ENCODE peak calls at places on chromosome 12, in eight cellular contexts. One of them, this sample, is unnamed. For H3K36me3, the result is how much of the 10 kb centered on the place peaks cover.

GRCh38 chr12:130031571-130032189 is 127.9 kb upstream of the TMEM132D start:
- DNase-seq in CD8-positive, alpha-beta T cell: peak
- DNase-seq in CD4-positive, CD25-positive, alpha-beta regulatory T cell: no peak
- DNase-seq in Karpas-422: peak
- DNase-seq in RWPE2: no peak
- DNase-seq in psoas muscle: peak
- DNase-seq in effector memory CD4-positive, alpha-beta T cell: no peak
- DNase-seq in prostate gland: no peak
- DNase-seq in this sample: no peak

GRCh38 chr12:113056631-113057488 is at the start of gene DTX1:
- DNase-seq in CD8-positive, alpha-beta T cell: peak
- DNase-seq in CD4-positive, CD25-positive, alpha-beta regulatory T cell: peak
- DNase-seq in Karpas-422: peak
- DNase-seq in psoas muscle: peak
- DNase-seq in effector memory CD4-positive, alpha-beta T cell: peak
- DNase-seq in RWPE2: no peak
- DNase-seq in prostate gland: no peak
- DNase-seq in this sample: no peak

GRCh38 chr12:48586361-48586760 is 16.5 kb upstream of the LALBA start:
- DNase-seq in CD4-positive, CD25-positive, alpha-beta regulatory T cell: no peak
- DNase-seq in Karpas-422: no peak
- DNase-seq in RWPE2: no peak
- DNase-seq in psoas muscle: no peak
- DNase-seq in CD8-positive, alpha-beta T cell: no peak
- DNase-seq in effector memory CD4-positive, alpha-beta T cell: no peak
- DNase-seq in prostate gland: no peak
- DNase-seq in this sample: no peak

GRCh38 chr12:95147836-95148235 is 69.4 kb downstream of the FGD6 start:
- DNase-seq in CD4-positive, CD25-positive, alpha-beta regulatory T cell: no peak
- DNase-seq in RWPE2: no peak
- DNase-seq in psoas muscle: no peak
- DNase-seq in CD8-positive, alpha-beta T cell: no peak
- DNase-seq in Karpas-422: no peak
- DNase-seq in prostate gland: no peak
- DNase-seq in effector memory CD4-positive, alpha-beta T cell: no peak
- DNase-seq in this sample: no peak

GRCh38 chr12:89817501-89818226 is 109.0 kb upstream of the ATP2B1 start:
- DNase-seq in CD8-positive, alpha-beta T cell: no peak
- DNase-seq in CD4-positive, CD25-positive, alpha-beta regulatory T cell: no peak
- DNase-seq in effector memory CD4-positive, alpha-beta T cell: no peak
- DNase-seq in RWPE2: no peak
- DNase-seq in Karpas-422: no peak
- DNase-seq in psoas muscle: no peak
- DNase-seq in prostate gland: no peak
- DNase-seq in this sample: no peak

GRCh38 chr12:71415336-71416231 is 24.0 kb upstream of the LGR5 start:
- DNase-seq in RWPE2: no peak
- DNase-seq in prostate gland: peak
- DNase-seq in CD8-positive, alpha-beta T cell: no peak
- DNase-seq in psoas muscle: no peak
- DNase-seq in effector memory CD4-positive, alpha-beta T cell: no peak
- DNase-seq in CD4-positive, CD25-positive, alpha-beta regulatory T cell: no peak
- DNase-seq in Karpas-422: peak
- DNase-seq in this sample: no peak

GRCh38 chr12:106301611-106302321 is 767 bp upstream of the TCP11L2 start:
- DNase-seq in prostate gland: peak
- DNase-seq in psoas muscle: peak
- DNase-seq in effector memory CD4-positive, alpha-beta T cell: peak
- DNase-seq in RWPE2: no peak
- DNase-seq in CD8-positive, alpha-beta T cell: peak
- DNase-seq in CD4-positive, CD25-positive, alpha-beta regulatory T cell: peak
- DNase-seq in Karpas-422: peak
- DNase-seq in this sample: peak

GRCh38 chr12:9391751-9392240 is 183.6 kb upstream of the PZP start:
- DNase-seq in CD4-positive, CD25-positive, alpha-beta regulatory T cell: no peak
- DNase-seq in psoas muscle: no peak
- DNase-seq in CD8-positive, alpha-beta T cell: no peak
- DNase-seq in effector memory CD4-positive, alpha-beta T cell: no peak
- DNase-seq in prostate gland: no peak
- DNase-seq in RWPE2: no peak
- DNase-seq in Karpas-422: no peak
- DNase-seq in this sample: no peak

GRCh38 chr12:10170199-10170598 is 1.7 kb downstream of the OLR1 start:
- DNase-seq in CD4-positive, CD25-positive, alpha-beta regulatory T cell: no peak
- DNase-seq in Karpas-422: no peak
- DNase-seq in psoas muscle: no peak
- DNase-seq in RWPE2: no peak
- DNase-seq in prostate gland: no peak
- DNase-seq in CD8-positive, alpha-beta T cell: no peak
- DNase-seq in effector memory CD4-positive, alpha-beta T cell: no peak
- DNase-seq in this sample: no peak

GRCh38 chr12:109385339-109386078 is 37.8 kb downstream of the MYO1H start:
- DNase-seq in Karpas-422: peak
- DNase-seq in CD4-positive, CD25-positive, alpha-beta regulatory T cell: no peak
- DNase-seq in psoas muscle: peak
- DNase-seq in RWPE2: no peak
- DNase-seq in effector memory CD4-positive, alpha-beta T cell: no peak
- DNase-seq in prostate gland: no peak
- DNase-seq in CD8-positive, alpha-beta T cell: no peak
- DNase-seq in this sample: no peak

GRCh38 chr12:41970744-41971143 is 173.9 kb downstream of the GXYLT1 start:
- DNase-seq in psoas muscle: no peak
- DNase-seq in prostate gland: no peak
- DNase-seq in CD4-positive, CD25-positive, alpha-beta regulatory T cell: no peak
- DNase-seq in Karpas-422: no peak
- DNase-seq in RWPE2: no peak
- DNase-seq in effector memory CD4-positive, alpha-beta T cell: no peak
- DNase-seq in CD8-positive, alpha-beta T cell: no peak
- DNase-seq in this sample: no peak

GRCh38 chr12:29710104-29710503 is 73.6 kb downstream of the TMTC1 start:
- DNase-seq in Karpas-422: peak
- DNase-seq in CD8-positive, alpha-beta T cell: no peak
- DNase-seq in CD4-positive, CD25-positive, alpha-beta regulatory T cell: no peak
- DNase-seq in psoas muscle: peak
- DNase-seq in prostate gland: no peak
- DNase-seq in RWPE2: no peak
- DNase-seq in effector memory CD4-positive, alpha-beta T cell: no peak
- DNase-seq in this sample: no peak

GRCh38 chr12:14454098-14454907 is 88.8 kb downstream of the ATF7IP start:
- DNase-seq in effector memory CD4-positive, alpha-beta T cell: no peak
- DNase-seq in prostate gland: no peak
- DNase-seq in CD8-positive, alpha-beta T cell: no peak
- DNase-seq in CD4-positive, CD25-positive, alpha-beta regulatory T cell: no peak
- DNase-seq in Karpas-422: peak
- DNase-seq in psoas muscle: no peak
- DNase-seq in RWPE2: no peak
- DNase-seq in this sample: no peak

GRCh38 chr12:24730461-24730896 is 218.4 kb downstream of the BCAT1 start:
- DNase-seq in effector memory CD4-positive, alpha-beta T cell: no peak
- DNase-seq in RWPE2: no peak
- DNase-seq in prostate gland: no peak
- DNase-seq in CD4-positive, CD25-positive, alpha-beta regulatory T cell: no peak
- DNase-seq in Karpas-422: peak
- DNase-seq in psoas muscle: no peak
- DNase-seq in CD8-positive, alpha-beta T cell: no peak
- DNase-seq in this sample: no peak

GRCh38 chr12:51023625-51024395 is 2.4 kb downstream of the SLC11A2 start:
- DNase-seq in RWPE2: no peak
- DNase-seq in effector memory CD4-positive, alpha-beta T cell: no peak
- DNase-seq in CD8-positive, alpha-beta T cell: no peak
- DNase-seq in Karpas-422: no peak
- DNase-seq in CD4-positive, CD25-positive, alpha-beta regulatory T cell: no peak
- DNase-seq in prostate gland: no peak
- DNase-seq in psoas muscle: no peak
- DNase-seq in this sample: no peak

GRCh38 chr12:108332791-108333382 is 6.2 kb downstream of the CMKLR1 start:
- DNase-seq in CD4-positive, CD25-positive, alpha-beta regulatory T cell: no peak
- DNase-seq in prostate gland: no peak
- DNase-seq in Karpas-422: no peak
- DNase-seq in CD8-positive, alpha-beta T cell: no peak
- DNase-seq in psoas muscle: peak
- DNase-seq in effector memory CD4-positive, alpha-beta T cell: no peak
- DNase-seq in RWPE2: peak
- DNase-seq in this sample: peak

GRCh38 chr12:3106564-3106963 is 29.4 kb downstream of the TSPAN9 start:
- DNase-seq in CD8-positive, alpha-beta T cell: no peak
- DNase-seq in prostate gland: no peak
- DNase-seq in Karpas-422: no peak
- DNase-seq in RWPE2: no peak
- DNase-seq in effector memory CD4-positive, alpha-beta T cell: no peak
- DNase-seq in CD4-positive, CD25-positive, alpha-beta regulatory T cell: no peak
- DNase-seq in psoas muscle: no peak
- DNase-seq in this sample: no peak

GRCh38 chr12:26961803-26962202 is 23.5 kb downstream of the FGFR1OP2 start:
- DNase-seq in psoas muscle: no peak
- DNase-seq in CD8-positive, alpha-beta T cell: no peak
- DNase-seq in effector memory CD4-positive, alpha-beta T cell: no peak
- DNase-seq in CD4-positive, CD25-positive, alpha-beta regulatory T cell: no peak
- DNase-seq in Karpas-422: no peak
- DNase-seq in prostate gland: no peak
- DNase-seq in RWPE2: no peak
- DNase-seq in this sample: no peak

GRCh38 chr12:26966842-26967241 is 28.6 kb downstream of the FGFR1OP2 start:
- DNase-seq in Karpas-422: no peak
- DNase-seq in CD8-positive, alpha-beta T cell: no peak
- DNase-seq in prostate gland: no peak
- DNase-seq in psoas muscle: no peak
- DNase-seq in effector memory CD4-positive, alpha-beta T cell: no peak
- DNase-seq in RWPE2: no peak
- DNase-seq in CD4-positive, CD25-positive, alpha-beta regulatory T cell: no peak
- DNase-seq in this sample: no peak

GRCh38 chr12:26963413-26963812 is 25.1 kb downstream of the FGFR1OP2 start:
- DNase-seq in CD4-positive, CD25-positive, alpha-beta regulatory T cell: no peak
- DNase-seq in prostate gland: no peak
- DNase-seq in effector memory CD4-positive, alpha-beta T cell: no peak
- DNase-seq in CD8-positive, alpha-beta T cell: no peak
- DNase-seq in RWPE2: no peak
- DNase-seq in psoas muscle: no peak
- DNase-seq in Karpas-422: no peak
- DNase-seq in this sample: no peak
- H3K36me3 ChIP-seq in CD4-positive, CD25-positive, alpha-beta regulatory T cell: half or more
- H3K36me3 ChIP-seq in prostate gland: under half
- H3K36me3 ChIP-seq in effector memory CD4-positive, alpha-beta T cell: half or more
- H3K36me3 ChIP-seq in CD8-positive, alpha-beta T cell: under half
- H3K36me3 ChIP-seq in RWPE2: under half
- H3K36me3 ChIP-seq in psoas muscle: half or more
- H3K36me3 ChIP-seq in Karpas-422: half or more
- H3K36me3 ChIP-seq in this sample: under half

GRCh38 chr12:57145460-57146059 is 1.9 kb downstream of the LRP1-AS start:
- DNase-seq in psoas muscle: no peak
- DNase-seq in prostate gland: no peak
- DNase-seq in effector memory CD4-positive, alpha-beta T cell: no peak
- DNase-seq in CD4-positive, CD25-positive, alpha-beta regulatory T cell: no peak
- DNase-seq in RWPE2: no peak
- DNase-seq in Karpas-422: no peak
- DNase-seq in CD8-positive, alpha-beta T cell: no peak
- DNase-seq in this sample: no peak
- H3K36me3 ChIP-seq in psoas muscle: under half
- H3K36me3 ChIP-seq in prostate gland: under half
- H3K36me3 ChIP-seq in effector memory CD4-positive, alpha-beta T cell: under half
- H3K36me3 ChIP-seq in CD4-positive, CD25-positive, alpha-beta regulatory T cell: under half
- H3K36me3 ChIP-seq in RWPE2: under half
- H3K36me3 ChIP-seq in Karpas-422: under half
- H3K36me3 ChIP-seq in CD8-positive, alpha-beta T cell: under half
- H3K36me3 ChIP-seq in this sample: under half

GRCh38 chr12:124476011-124476400 is 91.4 kb downstream of the NCOR2 start:
- DNase-seq in RWPE2: no peak
- DNase-seq in effector memory CD4-positive, alpha-beta T cell: no peak
- DNase-seq in Karpas-422: no peak
- DNase-seq in prostate gland: no peak
- DNase-seq in psoas muscle: no peak
- DNase-seq in CD4-positive, CD25-positive, alpha-beta regulatory T cell: no peak
- DNase-seq in CD8-positive, alpha-beta T cell: no peak
- DNase-seq in this sample: no peak

GRCh38 chr12:124477109-124477915 is 90.1 kb downstream of the NCOR2 start:
- DNase-seq in Karpas-422: no peak
- DNase-seq in CD4-positive, CD25-positive, alpha-beta regulatory T cell: no peak
- DNase-seq in CD8-positive, alpha-beta T cell: no peak
- DNase-seq in psoas muscle: no peak
- DNase-seq in RWPE2: no peak
- DNase-seq in prostate gland: no peak
- DNase-seq in effector memory CD4-positive, alpha-beta T cell: no peak
- DNase-seq in this sample: no peak

GRCh38 chr12:124474709-124475108 is 92.7 kb downstream of the NCOR2 start:
- DNase-seq in prostate gland: no peak
- DNase-seq in psoas muscle: peak
- DNase-seq in effector memory CD4-positive, alpha-beta T cell: no peak
- DNase-seq in CD4-positive, CD25-positive, alpha-beta regulatory T cell: no peak
- DNase-seq in RWPE2: no peak
- DNase-seq in Karpas-422: no peak
- DNase-seq in CD8-positive, alpha-beta T cell: no peak
- DNase-seq in this sample: no peak

GRCh38 chr12:124472690-124473279 is 94.6 kb downstream of the NCOR2 start:
- DNase-seq in prostate gland: no peak
- DNase-seq in RWPE2: no peak
- DNase-seq in CD8-positive, alpha-beta T cell: no peak
- DNase-seq in CD4-positive, CD25-positive, alpha-beta regulatory T cell: no peak
- DNase-seq in psoas muscle: no peak
- DNase-seq in Karpas-422: no peak
- DNase-seq in effector memory CD4-positive, alpha-beta T cell: no peak
- DNase-seq in this sample: no peak

DNA sequence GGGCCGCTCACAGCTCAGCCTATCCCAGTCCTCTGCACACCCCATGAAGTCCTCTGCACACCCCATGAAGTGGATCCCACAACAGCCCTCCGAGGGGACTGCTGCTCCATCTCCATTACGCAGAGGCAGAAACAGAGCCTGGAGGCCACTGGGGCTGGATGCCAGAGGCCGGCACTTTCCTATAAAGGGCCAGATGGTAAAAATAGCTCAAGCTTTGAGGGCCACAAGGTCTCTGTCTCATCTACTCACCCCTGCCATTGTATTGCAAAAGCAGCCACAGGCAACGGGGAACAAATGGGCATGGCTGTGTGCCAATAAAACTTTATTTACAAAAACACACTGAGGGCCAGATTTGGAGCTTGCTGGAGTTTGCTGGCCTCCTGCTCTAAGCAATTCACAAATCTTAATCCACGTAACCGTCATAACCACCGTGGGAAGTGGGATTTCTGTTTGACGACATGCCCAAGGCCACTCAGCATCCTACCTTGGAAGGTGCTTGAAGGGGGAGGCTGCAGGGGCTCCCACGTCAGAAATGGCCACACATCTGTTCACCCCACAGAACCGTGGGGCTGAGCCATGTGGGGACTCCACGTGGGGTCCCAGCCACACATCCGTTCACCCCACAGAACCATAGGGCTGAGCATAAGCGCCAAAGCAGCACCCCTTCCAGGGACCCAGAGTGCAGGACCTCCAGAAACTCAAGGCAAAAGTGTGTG is 92.0 kb downstream of the NCOR2 start:
- DNase-seq in Karpas-422: no peak
- DNase-seq in RWPE2: no peak
- DNase-seq in prostate gland: no peak
- DNase-seq in CD8-positive, alpha-beta T cell: no peak
- DNase-seq in effector memory CD4-positive, alpha-beta T cell: no peak
- DNase-seq in psoas muscle: no peak
- DNase-seq in CD4-positive, CD25-positive, alpha-beta regulatory T cell: no peak
- DNase-seq in this sample: no peak
- H3K36me3 ChIP-seq in Karpas-422: half or more
- H3K36me3 ChIP-seq in RWPE2: half or more
- H3K36me3 ChIP-seq in prostate gland: under half
- H3K36me3 ChIP-seq in CD8-positive, alpha-beta T cell: under half
- H3K36me3 ChIP-seq in effector memory CD4-positive, alpha-beta T cell: under half
- H3K36me3 ChIP-seq in psoas muscle: half or more
- H3K36me3 ChIP-seq in CD4-positive, CD25-positive, alpha-beta regulatory T cell: under half
- H3K36me3 ChIP-seq in this sample: under half

GRCh38 chr12:122855985-122856831 is 21.0 kb downstream of the HIP1R start:
- DNase-seq in CD4-positive, CD25-positive, alpha-beta regulatory T cell: no peak
- DNase-seq in CD8-positive, alpha-beta T cell: no peak
- DNase-seq in Karpas-422: no peak
- DNase-seq in prostate gland: no peak
- DNase-seq in RWPE2: no peak
- DNase-seq in effector memory CD4-positive, alpha-beta T cell: no peak
- DNase-seq in psoas muscle: no peak
- DNase-seq in this sample: no peak
- H3K36me3 ChIP-seq in CD4-positive, CD25-positive, alpha-beta regulatory T cell: under half
- H3K36me3 ChIP-seq in CD8-positive, alpha-beta T cell: under half
- H3K36me3 ChIP-seq in Karpas-422: under half
- H3K36me3 ChIP-seq in prostate gland: under half
- H3K36me3 ChIP-seq in RWPE2: under half
- H3K36me3 ChIP-seq in effector memory CD4-positive, alpha-beta T cell: under half
- H3K36me3 ChIP-seq in psoas muscle: under half
- H3K36me3 ChIP-seq in this sample: half or more

This sample was measured in thoracic aorta.